ENCODE peak calls at places on chromosomes 7 and 10, in seven cellular contexts. X is body of pancreas; S is CD8-positive, alpha-beta memory T cell; C is fibroblast of lung; Y is WERI-Rb-1; A is right cardiac atrium; O is fibroblast of mammary gland. H is an unnamed sample.

GRCh38 chr10:42953684-42954674 is 122.9 kb upstream of the RET start:
- DNase-seq in X (no peak), S (no peak), C (no peak), Y (no peak), A (peak), O (no peak), H (peak)

GRCh38 chr10:68235111-68235510 is 3.2 kb upstream of the ATOH7 start:
- DNase-seq in X (no peak), S (no peak), C (no peak), Y (no peak), A (no peak), O (no peak), H (no peak)

GRCh38 chr7:153943428-153944370 is 108.5 kb upstream of the DPP6 start:
- DNase-seq in X (no peak), S (no peak), C (no peak), Y (no peak), A (no peak), O (no peak), H (no peak)

GRCh38 chr10:64682043-64682442 is 1160.8 kb downstream of the REEP3 start:
- DNase-seq in X (no peak), S (no peak), C (peak), Y (no peak), A (peak), O (no peak), H (no peak)

GRCh38 chr10:116810895-116811294 is 38.4 kb upstream of the ENO4 start:
- DNase-seq in X (no peak), S (no peak), C (no peak), Y (no peak), A (no peak), O (no peak), H (no peak)

GRCh38 chr10:90969148-90969547 is 48.3 kb upstream of the ANKRD1 start:
- DNase-seq in X (no peak), S (no peak), C (peak), Y (no peak), A (no peak), O (peak), H (no peak)

GRCh38 chr7:14321947-14322346 is 332.5 kb upstream of the ETV1 start:
- DNase-seq in X (peak), S (no peak), C (no peak), Y (no peak), A (no peak), O (no peak), H (no peak)

GRCh38 chr10:120810298-120810697 is 40.9 kb upstream of the WDR11 start:
- DNase-seq in X (no peak), S (no peak), C (no peak), Y (no peak), A (no peak), O (no peak), H (no peak)

GRCh38 chr7:107815254-107815882 is 12.3 kb upstream of the SLC26A3 start:
- DNase-seq in X (no peak), S (no peak), C (no peak), Y (no peak), A (no peak), O (peak), H (no peak)

GRCh38 chr7:47611045-47611511 is 29.2 kb upstream of the TNS3 start:
- DNase-seq in X (peak), S (no peak), C (no peak), Y (no peak), A (no peak), O (no peak), H (peak)

GRCh38 chr10:33109788-33110469 is 151.9 kb upstream of the ITGB1 start:
- DNase-seq in X (no peak), S (no peak), C (peak), Y (no peak), A (no peak), O (no peak), H (no peak)

GRCh38 chr7:49644402-49645166 is 128.9 kb upstream of the VWC2 start:
- DNase-seq in X (no peak), S (no peak), C (no peak), Y (no peak), A (no peak), O (no peak), H (no peak)

GRCh38 chr10:71846816-71847215 is 4.2 kb downstream of the PSAP start:
- DNase-seq in X (peak), S (no peak), C (no peak), Y (no peak), A (no peak), O (no peak), H (no peak)

GRCh38 chr7:28078036-28078901 is 102.3 kb downstream of the JAZF1 start:
- DNase-seq in X (peak), S (peak), C (peak), Y (peak), A (peak), O (peak), H (peak)

GRCh38 chr7:137169282-137169698 is 174.2 kb downstream of the PTN start:
- DNase-seq in X (peak), S (no peak), C (peak), Y (peak), A (peak), O (peak), H (no peak)

GRCh38 chr10:51895209-51895608 is 195.8 kb upstream of the CSTF2T start:
- DNase-seq in X (peak), S (no peak), C (peak), Y (no peak), A (peak), O (peak), H (no peak)

GRCh38 chr10:79293841-79294705 is 53.2 kb upstream of the PPIF start:
- DNase-seq in X (no peak), S (no peak), C (peak), Y (no peak), A (peak), O (peak), H (peak)

GRCh38 chr10:53597835-53598251 is 825.3 kb upstream of the MBL2 start:
- DNase-seq in X (no peak), S (no peak), C (peak), Y (no peak), A (no peak), O (no peak), H (no peak)

GRCh38 chr7:130207033-130207432 is 627 bp upstream of the SSMEM1 start:
- DNase-seq in X (no peak), S (no peak), C (no peak), Y (no peak), A (no peak), O (no peak), H (no peak)

GRCh38 chr10:9596368-9596920 is 1421.2 kb upstream of the CELF2 start:
- DNase-seq in X (no peak), S (no peak), C (peak), Y (no peak), A (no peak), O (peak), H (no peak)

GRCh38 chr7:36207451-36208291 is 54.6 kb downstream of the EEPD1 start:
- DNase-seq in X (peak), S (peak), C (peak), Y (no peak), A (peak), O (peak), H (no peak)

GRCh38 chr7:10284001-10284400 is 689.7 kb upstream of the PHF14 start:
- DNase-seq in X (no peak), S (no peak), C (no peak), Y (no peak), A (no peak), O (no peak), H (no peak)

GRCh38 chr10:71746344-71747037 is 26.8 kb downstream of the VSIR start:
- DNase-seq in X (peak), S (no peak), C (no peak), Y (peak), A (peak), O (no peak), H (peak)

GRCh38 chr10:100163704-100164621 is 21.9 kb downstream of the ERLIN1 start:
- DNase-seq in X (no peak), S (no peak), C (no peak), Y (no peak), A (no peak), O (peak), H (no peak)

GRCh38 chr7:84801396-84801795 is 385.5 kb downstream of the SEMA3D start:
- DNase-seq in X (no peak), S (no peak), C (no peak), Y (no peak), A (no peak), O (no peak), H (no peak)

GRCh38 chr10:95288273-95288672 is 2.5 kb downstream of the PDLIM1 start:
- DNase-seq in X (no peak), S (no peak), C (no peak), Y (no peak), A (no peak), O (no peak), H (no peak)
- H3K4me3 ChIP-seq in X (no peak), S (no peak), C (no peak), Y (no peak), A (peak), O (no peak), H (peak)

GRCh38 chr10:103193820-103194529 is 903 bp upstream of the NT5C2 start:
- DNase-seq in X (peak), S (no peak), C (peak), Y (no peak), A (no peak), O (peak), H (no peak)
- H3K4me3 ChIP-seq in X (no peak), S (no peak), C (no peak), Y (no peak), A (no peak), O (peak), H (no peak)

GRCh38 chr7:16398211-16399017 is 22.9 kb downstream of the CRPPA start:
- DNase-seq in X (no peak), S (no peak), C (peak), Y (no peak), A (no peak), O (peak), H (no peak)
- H3K4me3 ChIP-seq in X (no peak), S (no peak), C (no peak), Y (no peak), A (no peak), O (no peak), H (no peak)

DNA sequence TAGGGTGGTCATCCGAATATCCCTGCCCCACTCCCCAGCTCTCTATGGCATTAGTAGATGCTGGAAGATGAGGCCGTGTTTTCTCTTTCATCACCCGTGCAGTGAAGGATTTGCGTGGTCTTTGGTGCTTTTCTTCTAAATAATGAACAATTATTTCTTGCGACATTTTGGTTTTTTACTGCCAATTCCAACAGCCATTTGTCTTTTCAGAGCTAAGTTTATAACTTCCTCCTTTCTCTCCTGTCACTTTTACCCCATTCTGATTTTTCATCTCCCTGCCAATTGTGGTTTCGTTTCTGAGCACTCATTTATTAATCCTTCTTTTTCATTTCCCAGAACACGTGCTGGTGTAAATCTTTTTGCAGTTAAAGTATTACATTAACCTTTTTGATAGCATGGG is 192.8 kb downstream of the MGMT start:
- DNase-seq in X (no peak), S (no peak), C (no peak), Y (no peak), A (no peak), O (no peak), H (no peak)
- H3K4me3 ChIP-seq in X (no peak), S (no peak), C (peak), Y (no peak), A (no peak), O (no peak), H (no peak)

GRCh38 chr7:76386691-76387260 is 22.7 kb downstream of the SSC4D start:
- DNase-seq in X (no peak), S (no peak), C (peak), Y (peak), A (peak), O (peak), H (no peak)
- H3K4me3 ChIP-seq in X (no peak), S (no peak), C (no peak), Y (no peak), A (no peak), O (no peak), H (no peak)

GRCh38 chr7:74082770-74083116 is 861 bp upstream of the LIMK1 start:
- DNase-seq in X (no peak), S (no peak), C (no peak), Y (no peak), A (no peak), O (no peak), H (no peak)
- H3K4me3 ChIP-seq in X (no peak), S (no peak), C (no peak), Y (peak), A (no peak), O (no peak), H (no peak)

DNA sequence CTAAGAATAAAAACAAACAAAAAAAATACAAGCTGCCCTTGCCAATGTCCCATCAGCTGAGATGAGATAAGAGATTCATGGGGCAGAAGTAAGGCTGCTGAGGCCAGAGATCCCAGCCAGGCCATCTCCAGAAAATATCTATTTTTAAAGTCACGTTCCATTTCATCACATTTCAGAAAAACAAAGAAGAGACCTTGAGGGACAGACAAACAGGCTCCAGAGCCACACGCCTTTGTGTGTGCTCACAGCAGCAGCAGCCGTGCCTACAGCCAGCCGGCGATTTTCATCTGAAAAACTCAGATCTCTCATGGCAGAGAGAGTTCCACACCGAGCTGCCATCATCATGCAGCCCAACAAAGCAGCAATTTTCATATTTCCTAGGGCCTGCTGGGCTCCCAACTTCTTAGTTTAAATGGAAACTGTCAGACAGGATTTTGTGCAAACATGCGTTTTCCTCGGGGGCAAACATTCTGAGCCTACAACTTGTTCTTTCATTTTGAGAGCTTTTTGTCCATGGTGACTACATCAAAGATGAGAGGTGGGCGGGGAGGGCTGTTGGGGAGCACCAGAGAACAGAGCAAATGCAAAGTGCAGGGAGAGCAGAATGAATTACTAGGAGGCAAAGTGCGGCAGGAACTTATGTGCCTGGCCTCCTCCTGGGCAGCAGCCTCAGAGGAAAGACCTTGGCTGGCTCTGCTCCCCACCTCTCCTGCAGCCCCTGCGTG is 38.8 kb downstream of the DLG5 start:
- DNase-seq in X (no peak), S (no peak), C (peak), Y (no peak), A (no peak), O (no peak), H (no peak)
- H3K4me3 ChIP-seq in X (no peak), S (no peak), C (peak), Y (no peak), A (peak), O (peak), H (no peak)

GRCh38 chr7:6231184-6231583 is 41.2 kb downstream of the CYTH3 start:
- DNase-seq in X (no peak), S (no peak), C (no peak), Y (no peak), A (no peak), O (no peak), H (no peak)

GRCh38 chr7:6227294-6227846 is 45.1 kb downstream of the CYTH3 start:
- DNase-seq in X (no peak), S (no peak), C (peak), Y (no peak), A (peak), O (peak), H (no peak)

GRCh38 chr7:6228865-6229264 is 43.6 kb downstream of the CYTH3 start:
- DNase-seq in X (no peak), S (no peak), C (peak), Y (no peak), A (no peak), O (peak), H (no peak)

GRCh38 chr7:6226194-6226799 is 46.1 kb downstream of the CYTH3 start:
- DNase-seq in X (no peak), S (no peak), C (peak), Y (no peak), A (no peak), O (peak), H (no peak)

DNA sequence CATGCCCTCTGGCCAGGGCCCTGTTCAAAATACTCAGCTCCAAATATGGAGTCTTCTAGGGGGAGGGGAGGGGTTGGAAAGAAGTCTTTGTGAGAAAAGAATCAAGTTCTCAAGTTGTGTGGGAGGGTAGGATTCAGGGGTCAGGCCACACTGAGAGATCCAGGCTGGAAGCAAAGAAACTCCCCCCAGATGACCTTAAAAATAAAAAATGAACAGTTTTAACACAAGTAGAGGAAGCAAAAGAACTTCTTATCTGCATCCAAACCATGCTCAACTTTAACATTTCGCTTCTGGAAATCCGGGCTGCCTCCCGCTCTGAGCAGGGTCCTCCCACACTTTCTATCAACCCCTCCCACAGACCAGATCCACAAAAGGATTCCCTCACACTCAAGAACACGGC is 44.1 kb downstream of the CYTH3 start:
- DNase-seq in X (no peak), S (no peak), C (peak), Y (no peak), A (peak), O (peak), H (no peak)
- H3K4me3 ChIP-seq in X (no peak), S (no peak), C (peak), Y (no peak), A (peak), O (peak), H (no peak)

GRCh38 chr7:114930107-114930521 is 8.2 kb downstream of the MDFIC start:
- DNase-seq in X (no peak), S (no peak), C (no peak), Y (no peak), A (no peak), O (peak), H (no peak)
- H3K4me3 ChIP-seq in X (no peak), S (peak), C (no peak), Y (no peak), A (no peak), O (no peak), H (no peak)

H was measured in Peyer's patch.